ENCODE peak calls at places on chromosome 15, in four cellular contexts. H is activated CD8-positive, alpha-beta memory T cell treated with anti-CD3 and anti-CD28 coated beads, Interleukin-2, amount 50 U/mL, for 48 hours; N is GM04503; G is SW480. S is an unnamed sample.

GRCh38 chr15:47568030-47568429 is 149.3 kb upstream of the SEMA6D start:
- DNase-seq in H (no peak), N (no peak), G (no peak), S (no peak)

GRCh38 chr15:88331291-88331690 is 74.8 kb upstream of the NTRK3 start:
- DNase-seq in H (peak), N (no peak), G (peak), S (peak)

GRCh38 chr15:40367038-40367672 is 9.1 kb downstream of the DISP2 start:
- DNase-seq in H (no peak), N (no peak), G (no peak), S (no peak)

GRCh38 chr15:84980196-84981053 is 1.2 kb upstream of the PDE8A start:
- DNase-seq in H (peak), N (peak), G (peak), S (peak)

GRCh38 chr15:60660290-60661051 is 181.5 kb upstream of the ICE2 start:
- DNase-seq in H (no peak), N (peak), G (no peak), S (no peak)

GRCh38 chr15:68310178-68310810 is 32.7 kb downstream of the FEM1B start:
- DNase-seq in H (peak), N (no peak), G (no peak), S (no peak)

GRCh38 chr15:77529394-77530159 is 103.1 kb downstream of the LINGO1 start:
- DNase-seq in H (no peak), N (no peak), G (no peak), S (no peak)

GRCh38 chr15:56244237-56244810 is 645 bp upstream of the RFX7 start:
- DNase-seq in H (peak), N (no peak), G (peak), S (peak)